ENCODE peak calls at places on chromosomes 2 and 18, in eight cellular contexts. I is mesendoderm, R is astrocyte, L is trophoblast cell, J is body of pancreas, E is right cardiac atrium, V is neuronal stem cell, K is A549. X is an unnamed sample.

GRCh38 chr2:60479226-60480088 is 74.0 kb downstream of the BCL11A start:
- DNase-seq in I (no peak), R (no peak), L (peak; percentile 38), J (no peak), E (no peak), V (no peak), K (no peak), X (no peak)

GRCh38 chr2:233531880-233532458 is 34.6 kb downstream of the USP40 start:
- DNase-seq in I (peak; percentile 25), R (no peak), L (no peak), J (no peak), E (peak; percentile 18), V (no peak), K (no peak), X (no peak)

GRCh38 chr2:197239434-197239833 is 71.1 kb downstream of the ANKRD44 start:
- DNase-seq in I (no peak), R (no peak), L (no peak), J (no peak), E (no peak), V (no peak), K (no peak), X (no peak)

GRCh38 chr2:66587216-66587615 is 152.3 kb downstream of the MEIS1 start:
- DNase-seq in I (peak; percentile 79), R (no peak), L (peak; percentile 17), J (peak; percentile 70), E (no peak), V (no peak), K (peak; percentile 54), X (no peak)

GRCh38 chr2:176637497-176638166 is 368.4 kb downstream of the MTX2 start:
- DNase-seq in I (peak; percentile 46), R (peak; percentile 65), L (no peak), J (peak; percentile 14), E (peak; percentile 53), V (peak; percentile 36), K (peak; percentile 75), X (no peak)

GRCh38 chr2:227206406-227206805 is 42.0 kb downstream of the COL4A3 start:
- DNase-seq in I (peak; percentile 91), R (no peak), L (no peak), J (no peak), E (no peak), V (no peak), K (no peak), X (no peak)

GRCh38 chr2:241771286-241772062 is 5.1 kb upstream of the GAL3ST2 start:
- DNase-seq in I (peak; percentile 42), R (no peak), L (no peak), J (peak; percentile 23), E (peak; percentile 61), V (peak; percentile 57), K (no peak), X (peak; percentile 65)

GRCh38 chr2:240246173-240246820 is 105.8 kb upstream of the OTOS start:
- DNase-seq in I (no peak), R (no peak), L (no peak), J (no peak), E (no peak), V (no peak), K (no peak), X (peak; percentile 68)

GRCh38 chr2:181046833-181047232 is 66.4 kb downstream of the UBE2E3 start:
- DNase-seq in I (no peak), R (no peak), L (no peak), J (no peak), E (no peak), V (no peak), K (no peak), X (no peak)

GRCh38 chr2:187567126-187567525 is 12.9 kb upstream of the TFPI start:
- DNase-seq in I (no peak), R (no peak), L (no peak), J (no peak), E (no peak), V (no peak), K (no peak), X (no peak)

GRCh38 chr2:239318091-239318725 is 82.6 kb downstream of the HDAC4 start:
- DNase-seq in I (no peak), R (no peak), L (no peak), J (no peak), E (no peak), V (no peak), K (no peak), X (peak; percentile 54)

GRCh38 chr2:196510246-196510645 is 129.3 kb upstream of the CCDC150 start:
- DNase-seq in I (no peak), R (no peak), L (peak; percentile 40), J (no peak), E (no peak), V (no peak), K (no peak), X (no peak)

DNA sequence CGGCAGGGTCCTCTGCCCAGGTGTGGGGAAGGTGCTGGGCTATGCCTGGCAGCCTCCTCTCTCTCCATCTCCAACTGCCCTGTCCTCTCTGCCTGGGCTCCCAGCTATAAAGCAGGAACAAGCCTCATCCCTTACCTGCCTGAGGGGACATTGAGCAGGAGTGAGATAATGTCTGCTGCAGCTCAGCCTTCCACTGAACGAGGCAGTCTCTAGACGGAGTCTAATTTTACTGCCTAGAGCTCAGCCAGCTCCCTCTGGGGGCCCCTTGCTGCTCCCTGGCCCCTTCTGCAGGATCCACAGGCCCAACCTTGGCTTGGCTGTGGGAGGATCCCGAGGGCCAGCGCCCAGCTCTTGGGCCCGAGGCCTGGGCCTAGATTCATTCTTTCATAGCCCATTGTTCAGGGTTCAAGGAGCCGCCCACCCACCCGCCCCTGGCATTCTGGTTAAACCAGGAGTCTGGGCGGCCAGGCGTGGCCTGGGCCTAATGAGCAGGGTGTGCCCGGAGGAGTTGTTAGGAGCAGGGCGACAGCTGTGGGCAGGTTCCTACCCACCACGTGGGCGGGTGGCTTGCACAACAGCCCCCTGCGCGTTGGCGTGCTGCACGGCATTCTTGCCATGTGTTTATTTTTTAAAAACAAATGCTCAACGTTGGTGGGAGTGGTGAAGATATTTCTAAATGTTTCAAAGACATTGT is 44.6 kb downstream of the FOSL2 start:
- DNase-seq in I (peak; percentile 61), R (no peak), L (peak; percentile 72), J (no peak), E (no peak), V (no peak), K (no peak), X (peak; percentile 52)
- H3K4me3 ChIP-seq in I (no peak overlapping the region), R (no peak overlapping the region), L (no peak overlapping the region), J (no peak overlapping the region), E (no peak overlapping the region), V (no peak overlapping the region), K (no peak overlapping the region), X (no peak overlapping the region)

DNA sequence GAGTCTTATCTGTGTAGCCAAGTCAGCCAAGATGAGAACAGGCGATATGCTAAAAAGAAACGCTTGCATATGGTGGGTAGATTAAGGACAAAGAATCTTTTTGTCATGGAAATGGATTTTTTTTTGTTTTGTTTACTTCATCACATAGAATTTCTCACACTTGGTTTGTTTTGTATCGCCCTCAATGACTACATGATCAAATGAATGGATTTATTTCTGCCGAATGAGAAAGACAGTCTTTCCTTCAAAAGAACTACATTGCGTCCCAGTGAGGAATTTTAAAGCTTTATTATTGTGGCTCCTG is 2.0 kb downstream of the SALL3 start:
- DNase-seq in I (no peak), R (no peak), L (no peak), J (no peak), E (no peak), V (no peak), K (no peak), X (no peak)
- H3K4me3 ChIP-seq in I (peak overlapping the region; percentile 60), R (peak overlapping the region; percentile 55), L (no peak overlapping the region), J (no peak overlapping the region), E (peak overlapping the region; percentile 7), V (peak overlapping the region; percentile 91), K (no peak overlapping the region), X (no peak overlapping the region)

GRCh38 chr2:38376683-38377500 is at the start of gene ATL2:
- DNase-seq in I (peak; percentile 98), R (peak; percentile 89), L (peak; percentile 95), J (peak; percentile 97), E (peak; percentile 97), V (peak; percentile 93), K (peak; percentile 96), X (peak; percentile 95)

GRCh38 chr2:38376346-38376682 is 759 bp downstream of the ATL2 start:
- DNase-seq in I (peak; percentile 81), R (peak; percentile 71), L (peak; percentile 30), J (no peak), E (no peak), V (peak; percentile 26), K (peak; percentile 84), X (no peak)

GRCh38 chr2:38377501-38378258 is 607 bp upstream of the ATL2 start:
- DNase-seq in I (no peak), R (peak; percentile 69), L (peak; percentile 16), J (peak; percentile 18), E (no peak), V (no peak), K (peak; percentile 17), X (no peak)

GRCh38 chr2:38375711-38376345 is 1.2 kb downstream of the ATL2 start:
- DNase-seq in I (no peak), R (peak; percentile 11), L (no peak), J (peak; percentile 65), E (peak; percentile 54), V (no peak), K (no peak), X (no peak)

GRCh38 chr2:38374978-38375377 is 2.1 kb downstream of the ATL2 start:
- DNase-seq in I (no peak), R (no peak), L (no peak), J (no peak), E (no peak), V (peak; percentile 35), K (no peak), X (no peak)
- H3K4me3 ChIP-seq in I (no peak overlapping the region), R (no peak overlapping the region), L (no peak overlapping the region), J (no peak overlapping the region), E (peak overlapping the region; percentile 79), V (no peak overlapping the region), K (no peak overlapping the region), X (peak overlapping the region; percentile 90)

GRCh38 chr2:172282944-172283343 is 144.4 kb upstream of the ITGA6 start:
- DNase-seq in I (peak; percentile 29), R (peak; percentile 93), L (peak; percentile 83), J (no peak), E (no peak), V (no peak), K (no peak), X (no peak)

GRCh38 chr2:172283476-172283875 is 143.9 kb upstream of the ITGA6 start:
- DNase-seq in I (peak; percentile 22), R (peak; percentile 69), L (peak; percentile 93), J (no peak), E (no peak), V (no peak), K (no peak), X (no peak)

GRCh38 chr2:172284209-172284608 is 143.2 kb upstream of the ITGA6 start:
- DNase-seq in I (no peak), R (no peak), L (peak; percentile 67), J (no peak), E (no peak), V (no peak), K (no peak), X (no peak)

GRCh38 chr2:172285760-172286159 is 141.6 kb upstream of the ITGA6 start:
- DNase-seq in I (no peak), R (no peak), L (no peak), J (no peak), E (no peak), V (no peak), K (no peak), X (no peak)

DNA sequence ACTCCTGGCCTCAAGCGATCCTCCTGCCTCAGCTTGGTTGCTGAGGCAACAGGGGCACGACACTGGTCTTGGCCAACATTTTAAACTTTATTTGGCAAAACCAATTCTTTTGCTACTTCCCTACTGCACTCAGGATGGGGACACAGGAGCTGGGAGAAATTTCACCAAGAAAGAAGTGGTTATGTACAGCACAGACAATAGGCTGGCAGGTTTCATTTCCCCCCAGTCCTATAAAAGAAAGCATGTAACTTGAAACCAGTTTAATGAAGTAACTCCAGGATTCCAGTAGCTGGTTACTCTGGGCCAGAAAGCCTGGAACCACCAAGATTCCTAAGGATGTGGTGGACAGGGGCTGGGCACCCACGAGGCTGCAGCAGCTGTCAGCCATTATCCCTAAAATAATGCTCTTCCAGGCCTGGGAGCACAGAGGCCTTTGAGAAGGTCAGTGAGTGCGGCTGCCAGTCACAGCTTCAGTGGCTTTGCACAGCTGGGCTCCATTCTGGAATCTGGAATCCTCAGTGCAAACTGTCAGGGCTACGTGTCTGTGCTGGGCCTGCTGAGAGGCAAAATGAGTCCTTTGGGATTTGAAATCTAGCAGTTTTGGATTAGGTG is 142.3 kb upstream of the ITGA6 start:
- DNase-seq in I (peak; percentile 69), R (peak; percentile 83), L (no peak), J (peak; percentile 23), E (no peak), V (peak; percentile 68), K (no peak), X (no peak)
- H3K4me3 ChIP-seq in I (no peak overlapping the region), R (no peak overlapping the region), L (no peak overlapping the region), J (no peak overlapping the region), E (no peak overlapping the region), V (no peak overlapping the region), K (no peak overlapping the region), X (no peak overlapping the region)

X was measured in coronary artery.